ENCODE peak calls at places on chromosomes 5 and 9, in six cellular contexts. V, Y, B, M, H and S are unnamed samples.

GRCh38 chr9:123911024-123911423 is 18.9 kb downstream of the DENND1A start:
- DNase-seq in V (no peak), B (no peak), M (no peak), H (no peak), Y (no peak), S (no peak)

GRCh38 chr5:83957188-83957587 is 236.5 kb upstream of the HAPLN1 start:
- DNase-seq in H (no peak), M (no peak), V (no peak), Y (peak; percentile 19), B (peak; percentile 71), S (no peak)

GRCh38 chr9:23824241-23825142 is 1.5 kb downstream of the ELAVL2 start:
- DNase-seq in M (no peak), Y (peak; percentile 16), H (peak; percentile 26), B (peak; percentile 40), V (no peak), S (no peak)

GRCh38 chr5:177470759-177471536 is 2.5 kb downstream of the DBN1 start:
- DNase-seq in Y (peak; percentile 64), M (no peak), H (no peak), B (peak; percentile 62), V (no peak), S (no peak)

GRCh38 chr9:121288557-121288873 is 20.6 kb downstream of the GSN start:
- DNase-seq in B (no peak), H (no peak), M (no peak), V (no peak), Y (peak; percentile 15), S (no peak)

GRCh38 chr9:137194388-137194787 is 5.9 kb downstream of the SSNA1 start:
- DNase-seq in B (no peak), H (no peak), Y (no peak), M (no peak), V (peak; percentile 87), S (no peak)

GRCh38 chr9:122845116-122845515 is 16.7 kb upstream of the PDCL start:
- DNase-seq in V (no peak), H (no peak), Y (no peak), B (no peak), M (no peak), S (no peak)

GRCh38 chr5:52809884-52810283 is 22.2 kb downstream of the ITGA1 start:
- DNase-seq in M (no peak), V (no peak), B (peak; percentile 63), H (no peak), Y (peak; percentile 64), S (no peak)

GRCh38 chr9:69637801-69638200 is 34.4 kb downstream of the APBA1 start:
- DNase-seq in M (no peak), H (no peak), B (peak; percentile 26), V (no peak), Y (peak; percentile 85), S (no peak)

GRCh38 chr9:70020217-70020616 is 23.4 kb upstream of the MAMDC2 start:
- DNase-seq in V (no peak), H (no peak), M (no peak), B (peak; percentile 42), Y (peak; percentile 55), S (no peak)

GRCh38 chr5:149911031-149911430 is 33.6 kb downstream of the PDE6A start:
- DNase-seq in B (no peak), H (no peak), Y (no peak), V (no peak), M (no peak), S (no peak)

DNA sequence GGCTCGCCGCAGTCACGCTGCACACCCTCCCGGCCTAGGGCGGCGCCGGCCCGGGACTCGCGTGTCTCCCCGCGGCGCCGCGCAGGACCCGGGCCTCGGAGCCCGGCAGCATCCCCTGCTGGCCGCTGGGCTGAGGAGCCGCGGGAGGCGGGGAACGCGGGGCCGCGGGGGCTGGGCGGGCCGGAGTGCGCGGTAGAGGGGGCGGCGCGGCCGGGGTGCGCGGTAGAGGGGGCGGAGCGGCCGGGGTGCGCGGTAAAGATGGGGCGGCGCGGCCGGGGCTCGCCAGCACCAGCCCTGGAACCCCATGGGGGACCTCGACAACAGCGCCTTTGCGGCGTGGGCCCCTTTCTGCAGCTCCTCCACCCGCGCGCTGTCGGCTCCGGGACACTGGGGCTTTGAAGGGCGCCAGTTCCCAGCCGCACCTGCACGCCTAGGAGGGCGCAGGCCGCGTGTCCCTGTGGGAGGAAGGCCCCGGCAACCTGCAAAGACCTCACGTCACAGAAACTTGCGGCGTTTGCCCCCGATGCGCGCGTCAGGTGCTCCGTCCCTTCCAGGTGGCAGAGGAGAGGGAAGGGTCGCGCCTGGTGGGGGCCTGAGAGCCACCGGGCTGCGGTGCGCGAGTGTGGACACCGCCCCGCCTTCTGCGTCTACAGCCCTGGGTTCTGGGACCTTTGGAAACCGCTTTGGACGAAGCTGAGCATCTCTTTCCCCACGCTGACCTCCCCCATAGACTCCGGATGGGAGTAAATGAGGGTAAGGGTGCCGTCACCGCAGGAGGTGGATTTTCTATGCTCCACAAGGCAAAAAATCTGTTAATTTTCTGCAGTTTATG is 49.6 kb downstream of the NSUN2 start:
- DNase-seq in B (no peak), M (no peak), Y (no peak), V (peak; percentile 39), H (peak; percentile 50), S (peak; percentile 76)
- TF ChIP-seq CTCF in B (no peak), M (no peak), Y (peak; percentile 28), V (peak; percentile 65), H (peak; percentile 42), S (no peak)

DNA sequence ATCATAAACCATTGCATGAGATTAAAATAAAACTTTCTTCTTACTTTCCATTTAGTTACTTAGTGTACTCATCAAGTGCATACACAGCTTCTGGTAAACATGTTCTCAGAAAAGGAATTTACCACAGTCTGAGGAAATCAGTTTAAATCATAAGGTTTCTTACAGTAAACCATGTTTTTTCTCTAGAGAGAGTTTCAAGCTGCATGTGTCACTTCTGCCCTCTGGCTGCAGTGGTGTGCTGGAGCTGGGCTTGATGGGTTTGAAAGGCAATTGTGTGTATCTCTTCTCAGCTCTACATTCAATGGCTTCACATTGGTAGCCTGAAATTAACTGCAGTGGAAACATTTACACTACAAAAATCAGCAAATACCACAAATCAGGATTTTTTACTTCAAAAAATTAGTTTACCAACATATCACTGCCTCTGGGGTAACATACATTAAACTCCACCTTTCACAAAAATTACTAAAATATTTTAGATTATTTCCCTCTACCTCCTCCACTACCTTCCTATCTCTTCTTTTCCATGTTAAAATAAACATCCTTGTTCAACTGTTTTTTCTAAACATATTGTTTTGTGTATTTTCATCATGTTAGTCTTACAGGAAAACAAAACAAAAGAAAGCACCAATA is 414.3 kb downstream of the ANXA1 start:
- DNase-seq in Y (peak; percentile 62), M (no peak), B (peak; percentile 14), V (no peak), H (peak; percentile 66), S (peak; percentile 2)
- TF ChIP-seq CTCF in Y (peak; percentile 79), M (no peak), B (peak; percentile 40), V (peak; percentile 75), H (peak; percentile 22), S (peak; percentile 50)

DNA sequence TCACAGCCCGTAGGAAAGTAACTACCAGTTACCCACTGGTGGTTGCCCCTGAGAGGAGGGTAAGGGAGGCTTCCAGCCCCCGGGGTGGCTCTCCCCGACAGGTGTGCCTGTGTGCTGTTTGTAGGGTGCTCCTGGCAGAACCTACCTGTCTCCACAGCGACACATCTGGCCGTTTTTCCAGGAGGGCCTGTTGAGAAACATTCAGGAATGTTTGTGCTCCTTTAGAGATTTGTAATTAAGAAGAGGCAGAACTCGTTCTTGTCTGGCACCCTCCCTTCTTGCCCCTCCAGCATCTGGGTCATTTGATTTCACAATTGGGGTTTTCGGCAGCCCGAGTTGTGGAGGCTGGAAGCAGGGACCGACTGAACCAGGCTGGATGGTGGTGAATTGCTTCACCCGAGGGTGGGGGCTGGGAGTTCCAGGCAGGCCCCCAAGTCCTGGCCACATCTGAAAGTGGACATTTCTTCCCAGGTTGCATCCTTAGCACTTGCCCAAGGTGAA is 74.2 kb downstream of the WWC1 start:
- DNase-seq in H (no peak), M (no peak), Y (peak; percentile 92), B (peak; percentile 75), V (no peak), S (no peak)
- TF ChIP-seq CTCF in H (no peak), M (no peak), Y (peak; percentile 78), B (peak; percentile 71), V (no peak), S (no peak)

GRCh38 chr9:128127990-128128835 is 684 bp upstream of the PTGES2 start:
- DNase-seq in Y (peak; percentile 79), H (peak; percentile 90), M (peak; percentile 87), V (peak; percentile 85), B (peak; percentile 82), S (peak; percentile 92)
- TF ChIP-seq CTCF in Y (no peak), H (no peak), M (no peak), V (no peak), B (no peak), S (no peak)

GRCh38 chr5:36459191-36460135 is 146.9 kb upstream of the SLC1A3 start:
- DNase-seq in B (peak; percentile 83), Y (peak; percentile 82), V (no peak), M (no peak), H (no peak), S (no peak)
- TF ChIP-seq CTCF in B (peak; percentile 67), Y (peak; percentile 48), V (no peak), M (no peak), H (peak; percentile 13), S (no peak)